ENCODE peak calls at places on chromosomes 4 and X, in ten cellular contexts. S is Right ventricle myocardium superior; N is stimulated activated naive CD4-positive, alpha-beta T cell; Y is HepG2; I is renal cortical epithelial cell; H is HCT116; B is tibial artery; K is CD8-positive, alpha-beta T cell; P is AG09319; T is H9. M is an unnamed sample.

GRCh38 chrX:79161655-79162054 is 17.2 kb downstream of the GPR174 start:
- DNase-seq in B (no peak), P (no peak), Y (no peak), T (no peak), H (no peak), N (no peak), K (peak; percentile 16), S (no peak), I (no peak), M (no peak)

GRCh38 chr4:56666279-56666678 is 14.8 kb downstream of the HOPX start:
- DNase-seq in I (peak; percentile 22), N (no peak), Y (no peak), S (no peak), H (no peak), T (no peak), P (no peak), K (no peak), B (no peak), M (no peak)

GRCh38 chr4:17368408-17368807 is 143.5 kb downstream of the QDPR start:
- DNase-seq in Y (no peak), I (peak; percentile 11), S (no peak), T (no peak), N (no peak), P (no peak), B (no peak), K (no peak), H (no peak), M (no peak)

GRCh38 chrX:71228063-71228642 is 5.1 kb downstream of the GJB1 start:
- DNase-seq in T (no peak), S (no peak), N (no peak), I (peak; percentile 23), B (no peak), H (no peak), Y (peak; percentile 92), P (no peak), K (no peak), M (no peak)

GRCh38 chr4:40388248-40388647 is 53.1 kb downstream of the CHRNA9 start:
- DNase-seq in H (no peak), K (no peak), N (no peak), I (no peak), T (peak; percentile 46), B (no peak), P (no peak), Y (no peak), S (no peak), M (no peak)

GRCh38 chr4:98027827-98028226 is 115.4 kb downstream of the STPG2 start:
- DNase-seq in N (no peak), Y (no peak), P (no peak), I (peak; percentile 85), H (peak; percentile 64), B (no peak), T (no peak), K (no peak), S (no peak), M (no peak)

GRCh38 chr4:94453534-94453963 is 1.8 kb downstream of the PDLIM5 start:
- DNase-seq in P (no peak), T (no peak), I (peak; percentile 64), B (no peak), Y (peak; percentile 58), N (no peak), S (no peak), H (no peak), K (no peak), M (no peak)

GRCh38 chr4:146054676-146055075 is 116.1 kb upstream of the ZNF827 start:
- DNase-seq in S (no peak), H (no peak), N (no peak), Y (no peak), B (no peak), K (no peak), T (no peak), P (no peak), I (no peak), M (no peak)

GRCh38 chr4:148955926-148956325 is 513.7 kb upstream of the NR3C2 start:
- DNase-seq in I (peak; percentile 40), S (no peak), H (no peak), Y (no peak), T (no peak), N (no peak), P (no peak), B (no peak), K (no peak), M (no peak)

GRCh38 chr4:173037242-173037641 is 131.4 kb upstream of the GALNT7 start:
- DNase-seq in K (no peak), B (no peak), T (no peak), I (no peak), H (no peak), S (no peak), N (no peak), Y (no peak), P (no peak), M (no peak)

GRCh38 chr4:1346781-1347409 is at the start of gene UVSSA:
- DNase-seq in S (peak; percentile 100), B (peak; percentile 100), K (peak; percentile 100), P (peak; percentile 99), T (peak; percentile 100), H (peak; percentile 99), I (peak; percentile 95), Y (peak; percentile 97), N (peak; percentile 99), M (peak; percentile 100)

GRCh38 chrX:153411988-153412574 is 809 bp downstream of the ZFP92 start:
- DNase-seq in B (no peak), P (no peak), Y (no peak), S (no peak), N (no peak), K (no peak), H (no peak), T (no peak), I (peak; percentile 74), M (no peak)

GRCh38 chr4:138553001-138553845 is 311.1 kb upstream of the SLC7A11 start:
- DNase-seq in T (no peak), H (no peak), Y (no peak), I (peak; percentile 46), S (no peak), P (no peak), B (no peak), K (no peak), N (no peak), M (no peak)

GRCh38 chr4:131499139-131499873 is 1649.8 kb upstream of the PCDH10 start:
- DNase-seq in I (peak; percentile 83), T (no peak), N (no peak), K (no peak), Y (no peak), P (no peak), S (no peak), H (no peak), B (no peak), M (no peak)